ENCODE peak calls at places on chromosomes 6 and 20, in five cellular contexts. E, O, L, G and C are unnamed samples.

GRCh38 chr6:2999005-2999620 is 581 bp upstream of the NQO2 start:
- DNase-seq in L (peak; percentile 52), O (peak; percentile 67), E (peak; percentile 83), G (no peak), C (no peak)

GRCh38 chr6:138555294-138555988 is 56.1 kb upstream of the NHSL1 start:
- DNase-seq in O (no peak), L (peak; percentile 61), G (no peak), E (peak; percentile 68), C (no peak)

GRCh38 chr6:78670802-78671201 is 196.5 kb upstream of the IRAK1BP1 start:
- DNase-seq in O (no peak), E (no peak), G (no peak), L (no peak), C (no peak)

GRCh38 chr6:52724406-52725121 is 38.7 kb downstream of the GSTA2 start:
- DNase-seq in E (peak; percentile 74), L (peak; percentile 18), O (peak; percentile 82), G (no peak), C (no peak)

GRCh38 chr6:67016921-67017460 is 1310.0 kb upstream of the EYS start:
- DNase-seq in G (no peak), L (no peak), O (no peak), E (no peak), C (no peak)

GRCh38 chr6:38355519-38355918 is 284.2 kb downstream of the BTBD9 start:
- DNase-seq in G (no peak), L (no peak), O (no peak), E (no peak), C (no peak)

GRCh38 chr6:161259302-161259701 is 14.6 kb downstream of the AGPAT4 start:
- DNase-seq in L (no peak), O (no peak), G (no peak), E (no peak), C (no peak)

GRCh38 chr6:132872923-132873322 is 58.6 kb downstream of the RPS12 start:
- DNase-seq in E (no peak), G (no peak), O (no peak), L (no peak), C (no peak)

GRCh38 chr6:113631616-113632015 is 225.5 kb upstream of the MARCKS start:
- DNase-seq in G (no peak), L (no peak), O (no peak), E (no peak), C (no peak)

GRCh38 chr20:33685328-33686007 is 717 bp downstream of the E2F1 start:
- DNase-seq in G (no peak), E (peak; percentile 36), O (no peak), L (peak; percentile 5), C (no peak)

GRCh38 chr6:126539022-126539421 is 199.1 kb downstream of the CENPW start:
- DNase-seq in G (no peak), L (peak; percentile 49), O (no peak), E (peak; percentile 72), C (no peak)